ENCODE peak calls at places on chromosomes 13 and 19, in five cellular contexts. B is transverse colon, E is heart left ventricle, P is tibial nerve, L is lower leg skin. I is an unnamed sample.

GRCh38 chr13:20514866-20515265 is 10.8 kb downstream of the CRYL1 start:
- DNase-seq in P (no peak), B (no peak), E (no peak), L (no peak), I (no peak)

GRCh38 chr13:50911051-50911690 is 1.6 kb downstream of the RNASEH2B start:
- DNase-seq in B (no peak), P (no peak), L (no peak), E (no peak), I (no peak)

GRCh38 chr13:112606125-112607001 is 18.4 kb upstream of the TUBGCP3 start:
- DNase-seq in E (peak; percentile 94), P (peak; percentile 85), B (peak; percentile 95), L (peak; percentile 98), I (peak; percentile 99)

GRCh38 chr13:104008075-104008474 is 941.9 kb upstream of the SLC10A2 start:
- DNase-seq in L (no peak), E (no peak), B (no peak), P (no peak), I (no peak)

GRCh38 chr19:56837492-56837891 is 3.0 kb downstream of the PEG3 start:
- DNase-seq in P (peak; percentile 45), E (peak; percentile 81), L (peak; percentile 89), B (peak; percentile 22), I (no peak)

GRCh38 chr13:106589716-106590115 is 21.8 kb upstream of the ARGLU1 start:
- DNase-seq in L (no peak), B (no peak), E (no peak), P (no peak), I (no peak)

GRCh38 chr19:15365264-15365663 is 14.3 kb downstream of the AKAP8 start:
- DNase-seq in E (no peak), P (no peak), B (no peak), L (no peak), I (no peak)

GRCh38 chr13:111344471-111345191 is 24.2 kb downstream of the TEX29 start:
- DNase-seq in E (no peak), B (no peak), P (no peak), L (peak; percentile 62), I (peak; percentile 51)

GRCh38 chr13:42048625-42049453 is at the start of gene DGKH:
- DNase-seq in L (peak; percentile 96), P (peak; percentile 64), B (peak; percentile 90), E (peak; percentile 90), I (peak; percentile 63)

GRCh38 chr19:3047307-3048189 is 14.7 kb downstream of the TLE5 start:
- DNase-seq in P (peak; percentile 93), B (peak; percentile 92), E (peak; percentile 59), L (peak; percentile 97), I (peak; percentile 100)

GRCh38 chr19:51901860-51902259 is 3.0 kb downstream of the ZNF649 start:
- DNase-seq in E (no peak), B (no peak), P (no peak), L (no peak), I (no peak)

GRCh38 chr19:51903192-51903591 is 1.6 kb downstream of the ZNF649 start:
- DNase-seq in P (no peak), L (no peak), E (no peak), B (no peak), I (no peak)

DNA sequence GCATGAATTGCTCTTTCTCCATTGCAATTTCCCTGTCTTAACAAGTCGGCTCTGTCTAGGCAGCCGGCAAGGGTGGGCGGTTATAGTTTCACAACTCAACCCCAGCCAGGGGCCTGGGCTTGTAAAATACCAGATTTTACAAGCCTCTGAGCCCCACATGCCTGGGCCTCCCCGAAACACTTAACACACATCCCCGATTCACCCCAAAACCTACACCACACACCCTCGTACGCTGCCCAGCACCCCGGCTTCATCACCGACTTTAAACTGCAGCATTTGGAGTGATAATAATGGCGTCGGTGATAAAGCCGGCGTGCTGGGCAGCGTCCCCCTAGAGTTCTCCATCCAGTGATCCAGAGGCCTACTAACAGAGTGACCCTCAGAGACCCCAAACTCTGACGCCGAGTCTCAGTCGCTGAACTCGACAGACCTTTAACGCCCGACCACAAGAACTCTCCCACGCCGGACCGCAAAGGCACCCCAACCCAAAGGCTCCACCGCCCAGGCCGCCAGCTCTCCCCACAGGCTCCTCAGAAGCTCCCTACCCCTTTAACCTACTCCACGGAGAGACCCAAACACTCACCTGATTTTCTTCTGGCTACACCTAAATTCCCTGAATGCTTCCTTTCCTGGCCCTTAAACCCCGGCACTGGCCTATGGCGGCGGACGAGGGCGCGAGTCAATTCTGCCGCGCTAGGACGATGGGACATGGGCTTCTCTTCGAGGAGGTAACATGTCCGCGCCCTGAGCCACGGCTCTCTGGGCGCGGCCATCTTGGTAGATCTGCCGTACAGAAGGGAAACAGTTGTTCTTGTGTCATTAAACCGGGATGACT is at the start of gene ZNF649:
- DNase-seq in B (peak; percentile 84), E (peak; percentile 86), L (peak; percentile 95), P (peak; percentile 75), I (peak; percentile 41)
- TF ChIP-seq POLR2A in B (no peak), E (no peak), L (no peak), P (no peak), I (no peak)

GRCh38 chr19:35040826-35041547 is 534 bp upstream of the HPN start:
- DNase-seq in L (peak; percentile 97), P (peak; percentile 92), E (peak; percentile 91), B (peak; percentile 77), I (no peak)

GRCh38 chr19:35039881-35040456 is 1.6 kb upstream of the HPN start:
- DNase-seq in P (no peak), E (no peak), B (no peak), L (no peak), I (no peak)

GRCh38 chr19:35037716-35038622 is 3.6 kb upstream of the HPN start:
- DNase-seq in B (no peak), L (no peak), E (no peak), P (no peak), I (no peak)

GRCh38 chr19:35040474-35040825 is 1.1 kb upstream of the HPN start:
- DNase-seq in P (no peak), E (no peak), B (no peak), L (no peak), I (no peak)

DNA sequence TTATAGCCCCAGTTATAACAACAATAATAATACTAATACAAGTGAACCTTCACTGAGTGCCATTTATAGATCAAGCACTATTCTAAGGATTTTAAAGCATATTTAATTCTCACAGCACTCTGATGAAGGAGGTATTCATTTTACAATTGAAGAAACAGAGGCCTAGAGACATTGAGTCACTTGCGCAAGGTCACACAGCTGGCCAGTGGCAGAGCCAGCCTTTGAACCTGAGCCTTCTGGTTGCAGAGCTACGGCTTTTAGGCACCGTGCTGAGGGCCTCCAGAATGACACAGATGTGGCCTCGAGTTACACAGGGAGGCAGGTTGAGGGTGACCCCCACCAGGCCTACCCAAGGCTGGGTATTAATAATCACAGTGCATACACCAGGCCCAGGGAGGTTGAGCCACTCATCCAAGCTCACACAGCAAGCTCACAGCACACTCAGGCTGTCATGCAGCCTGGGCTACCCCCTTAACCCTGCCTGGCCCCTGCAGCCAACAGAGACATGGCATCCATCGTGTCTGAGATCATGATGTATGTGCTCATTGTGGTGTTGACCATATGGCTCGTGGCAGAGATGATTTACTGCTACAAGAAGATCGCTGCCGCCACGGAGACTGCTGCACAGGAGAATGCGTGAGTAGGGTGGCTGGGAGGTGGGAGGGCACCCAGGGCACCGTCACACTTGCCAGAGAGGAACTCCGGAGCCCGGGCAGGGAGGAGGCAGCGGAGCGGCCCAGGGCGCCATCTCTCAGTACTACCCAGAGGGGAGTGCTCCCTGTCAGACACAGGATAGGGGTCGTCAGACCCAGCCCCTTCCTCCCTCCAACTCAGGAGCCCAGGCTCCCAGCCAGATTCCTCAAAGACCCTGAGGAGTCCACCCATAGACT is 2.7 kb upstream of the HPN start:
- DNase-seq in B (no peak), E (no peak), P (no peak), L (no peak), I (no peak)
- TF ChIP-seq POLR2A in B (no peak), E (no peak), P (no peak), L (no peak), I (no peak)

DNA sequence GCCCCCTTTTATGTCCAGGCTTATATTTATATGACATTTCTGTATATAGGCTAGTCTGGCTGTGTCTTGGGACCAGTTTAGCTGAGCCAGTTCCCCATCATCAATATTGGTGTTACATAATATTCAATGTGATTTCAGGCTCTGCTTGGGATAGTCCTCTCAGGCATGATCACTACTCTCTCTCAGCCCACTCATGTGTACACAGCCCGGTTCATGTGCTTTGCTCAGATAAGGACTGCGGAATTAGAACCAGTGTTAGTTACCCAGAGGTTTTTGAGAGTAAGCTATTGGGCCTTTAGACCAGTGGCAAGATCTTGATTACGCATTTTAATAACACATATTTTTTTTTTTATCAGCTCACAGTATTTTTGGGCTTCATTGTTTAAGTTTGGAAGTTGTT is 219.9 kb downstream of the GPC5 start:
- DNase-seq in L (no peak), P (no peak), E (no peak), B (no peak), I (no peak)
- TF ChIP-seq POLR2A in L (no peak), P (no peak), E (no peak), B (no peak), I (no peak)

GRCh38 chr19:8835446-8835845 is 3.3 kb downstream of the MBD3L1 start:
- DNase-seq in B (no peak), P (no peak), L (no peak), E (no peak), I (no peak)

GRCh38 chr19:8831832-8832131 is 322 bp downstream of the ZNF558 start:
- DNase-seq in P (no peak), B (no peak), E (no peak), L (no peak), I (no peak)

GRCh38 chr19:8831373-8831772 is 731 bp downstream of the ZNF558 start:
- DNase-seq in P (no peak), B (no peak), E (no peak), L (no peak), I (no peak)

GRCh38 chr19:8835877-8836276 is 3.7 kb downstream of the MBD3L1 start:
- DNase-seq in B (no peak), E (no peak), L (no peak), P (no peak), I (no peak)

DNA sequence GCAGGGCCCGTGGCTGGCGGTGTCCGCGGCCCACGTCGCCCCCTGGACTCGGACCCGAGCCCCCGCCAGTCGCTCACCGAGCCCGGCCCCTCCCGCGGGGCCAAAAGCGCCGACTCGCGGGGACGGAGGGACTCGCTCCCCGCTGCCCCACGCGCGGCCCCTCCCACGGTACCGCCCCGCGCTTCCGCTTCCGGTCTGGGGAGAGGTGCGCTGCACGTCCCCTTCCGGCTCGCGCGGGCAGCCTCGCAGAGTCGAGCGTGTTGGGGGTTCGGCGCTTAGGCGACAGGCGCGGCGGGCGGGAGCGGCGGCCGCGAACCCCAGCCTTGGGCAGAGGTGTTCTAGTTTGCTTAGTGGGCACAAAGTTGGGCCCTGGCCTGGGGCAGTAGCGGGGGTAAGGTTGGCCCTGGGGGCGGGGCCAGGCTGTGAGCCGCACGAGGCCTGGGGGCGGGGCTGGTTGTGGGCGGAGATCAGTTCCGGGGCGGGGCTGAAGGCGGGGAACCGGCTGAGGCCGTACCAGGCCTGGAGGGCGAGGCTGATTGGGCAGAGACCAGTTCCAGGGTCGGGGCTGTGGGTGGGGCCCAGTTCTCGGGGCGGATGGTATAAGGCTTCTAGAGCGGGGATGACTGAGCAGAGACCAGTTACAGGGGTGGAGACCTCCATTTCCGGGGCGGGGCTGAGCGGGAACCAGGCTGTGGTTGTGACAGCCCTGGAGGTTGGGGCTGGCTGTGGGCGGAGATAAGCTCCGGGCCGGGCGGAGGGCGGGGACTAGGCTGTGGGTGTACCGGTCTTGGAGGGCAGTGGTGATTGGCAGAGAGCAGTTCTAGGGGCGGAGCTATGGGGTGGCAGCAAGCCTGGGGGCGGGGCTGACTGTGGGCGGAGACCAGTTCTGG is at the start of the genes MBD3L1 and ZNF558:
- DNase-seq in B (peak; percentile 98), L (peak; percentile 100), P (peak; percentile 98), E (peak; percentile 99), I (peak; percentile 97)
- TF ChIP-seq POLR2A in B (peak; percentile 87), L (peak; percentile 34), P (peak; percentile 78), E (peak; percentile 82), I (peak; percentile 71)

GRCh38 chr13:44411841-44412240 is 38.2 kb downstream of the SERP2 start:
- DNase-seq in L (no peak), E (no peak), B (no peak), P (no peak), I (no peak)
- TF ChIP-seq POLR2A in L (no peak), E (no peak), B (no peak), P (no peak), I (no peak)